ENCODE peak calls at places on chromosomes 1 and 21, in seven cellular contexts. R is T-cell; X is myocyte; L is effector memory CD8-positive, alpha-beta T cell; Z is NCI-H1417; E is stimulated activated CD4-positive, alpha-beta T cell treated with anti-CD3 and anti-CD28 coated beads, Interleukin-1b, Interleukin-23, amount 100 ng/mL, for 24 hours; P is stimulated activated CD8-positive, alpha-beta memory T cell treated with anti-CD3 and anti-CD28 coated beads, Interleukin-15, amount 100 ng/mL, for 24 hours. T is an unnamed sample.

GRCh38 chr1:3522564-3523270 is 68.3 kb downstream of the ARHGEF16 start:
- DNase-seq in X (no peak), P (no peak), R (no peak), Z (no peak), E (no peak), L (no peak), T (no peak)

GRCh38 chr1:108560430-108561144 is 687 bp downstream of the EEIG2 start:
- DNase-seq in Z (peak; percentile 90), X (peak; percentile 35), E (no peak), P (no peak), R (no peak), L (peak; percentile 30), T (no peak)

GRCh38 chr21:31879911-31880310 is 7.1 kb downstream of the HUNK start:
- DNase-seq in X (no peak), Z (no peak), R (no peak), P (no peak), E (no peak), L (no peak), T (no peak)

GRCh38 chr1:184691719-184692324 is 62.8 kb downstream of the EDEM3 start:
- DNase-seq in R (no peak), E (no peak), X (peak; percentile 71), L (no peak), P (no peak), Z (peak; percentile 67), T (no peak)

GRCh38 chr1:8540971-8541370 is 223.1 kb downstream of the SLC45A1 start:
- DNase-seq in X (no peak), L (no peak), P (no peak), E (no peak), R (no peak), Z (no peak), T (no peak)

GRCh38 chr1:20678599-20678998 is 17.4 kb upstream of the DDOST start:
- DNase-seq in L (no peak), E (no peak), R (no peak), P (no peak), X (no peak), Z (no peak), T (no peak)

GRCh38 chr1:235024045-235024439 is 104.6 kb downstream of the TOMM20 start:
- DNase-seq in Z (no peak), X (no peak), P (no peak), L (no peak), R (no peak), E (no peak), T (no peak)

GRCh38 chr1:233381806-233382205 is 54.3 kb downstream of the MAP3K21 start:
- DNase-seq in P (no peak), Z (no peak), E (no peak), X (no peak), L (no peak), R (no peak), T (no peak)

GRCh38 chr1:110412576-110412975 is 5.1 kb upstream of the LAMTOR5 start:
- DNase-seq in E (peak; percentile 34), X (peak; percentile 78), P (peak; percentile 17), R (peak; percentile 8), L (peak; percentile 52), Z (peak; percentile 66), T (peak; percentile 30)

GRCh38 chr1:211764701-211765100 is 65.9 kb downstream of the LPGAT1 start:
- DNase-seq in Z (no peak), P (no peak), X (no peak), L (no peak), R (no peak), E (no peak), T (no peak)

GRCh38 chr1:37305841-37306240 is 168.5 kb upstream of the ZC3H12A start:
- DNase-seq in R (no peak), P (no peak), L (no peak), Z (peak; percentile 53), X (no peak), E (no peak), T (no peak)

GRCh38 chr1:61853545-61853944 is 111.3 kb downstream of the PATJ start:
- DNase-seq in R (no peak), Z (peak; percentile 10), P (no peak), E (no peak), X (peak; percentile 34), L (no peak), T (no peak)

GRCh38 chr1:172976222-172977041 is 74.3 kb downstream of the TNFSF18 start:
- DNase-seq in E (no peak), L (no peak), R (no peak), P (no peak), X (peak; percentile 58), Z (no peak), T (no peak)

GRCh38 chr1:61332796-61333195 is 250.4 kb downstream of the NFIA start:
- DNase-seq in E (no peak), R (no peak), L (no peak), P (no peak), Z (no peak), X (no peak), T (no peak)

GRCh38 chr1:54301494-54301893 is 101.5 kb downstream of the MRPL37 start:
- DNase-seq in L (no peak), P (no peak), Z (peak; percentile 68), E (no peak), X (no peak), R (no peak), T (no peak)

GRCh38 chr1:110897685-110898084 is 24.7 kb downstream of the CD53 start:
- DNase-seq in E (no peak), X (no peak), P (no peak), R (no peak), Z (no peak), L (no peak), T (no peak)

GRCh38 chr1:171017431-171017830 is 73.3 kb upstream of the FMO3 start:
- DNase-seq in P (no peak), X (peak; percentile 83), R (no peak), E (no peak), Z (peak; percentile 41), L (no peak), T (no peak)

GRCh38 chr1:38872401-38873026 is 634 bp downstream of the MYCBP start:
- DNase-seq in Z (no peak), L (peak; percentile 12), X (peak; percentile 65), R (no peak), P (no peak), E (no peak), T (no peak)

GRCh38 chr1:117702654-117703053 is 96.8 kb downstream of the TENT5C start:
- DNase-seq in R (no peak), E (no peak), P (no peak), X (no peak), Z (no peak), L (no peak), T (no peak)

GRCh38 chr1:19068639-19069276 is 112.3 kb upstream of the IFFO2 start:
- DNase-seq in X (no peak), P (no peak), Z (no peak), R (no peak), E (no peak), L (no peak), T (no peak)

GRCh38 chr1:187842406-187843165 is 1013.8 kb downstream of the PLA2G4A start:
- DNase-seq in P (no peak), R (no peak), L (no peak), Z (no peak), X (no peak), E (no peak), T (no peak)

GRCh38 chr1:160400646-160401486 is 502 bp downstream of the VANGL2 start:
- DNase-seq in Z (peak; percentile 82), L (no peak), P (no peak), R (no peak), X (no peak), E (no peak), T (no peak)

GRCh38 chr1:110344152-110344551 is 5.0 kb downstream of the RBM15 start:
- DNase-seq in Z (no peak), X (no peak), R (no peak), E (no peak), P (no peak), L (no peak), T (no peak)

GRCh38 chr1:92481598-92482403 is 4.9 kb downstream of the GFI1 start:
- DNase-seq in Z (no peak), R (no peak), L (no peak), P (no peak), E (no peak), X (peak; percentile 15), T (no peak)

GRCh38 chr1:40064797-40065492 is 24.4 kb downstream of the CAP1 start:
- DNase-seq in R (no peak), Z (no peak), P (no peak), L (no peak), E (no peak), X (no peak), T (no peak)

GRCh38 chr1:223706077-223706988 is 6.0 kb upstream of the CAPN2 start:
- DNase-seq in L (no peak), P (no peak), E (no peak), R (no peak), Z (peak; percentile 38), X (peak; percentile 96), T (no peak)

GRCh38 chr1:66335859-66336640 is 197.9 kb upstream of the SGIP1 start:
- DNase-seq in E (peak; percentile 36), P (no peak), L (peak; percentile 72), Z (no peak), X (peak; percentile 47), R (peak; percentile 69), T (no peak)

GRCh38 chr1:207919523-207920210 is 8.7 kb upstream of the CD34 start:
- DNase-seq in E (no peak), R (no peak), Z (no peak), L (no peak), X (no peak), P (no peak), T (no peak)

GRCh38 chr21:41235214-41235613 is 67.3 kb downstream of the BACE2 start:
- DNase-seq in X (no peak), P (no peak), Z (peak; percentile 9), R (no peak), E (no peak), L (no peak), T (no peak)

GRCh38 chr1:53369761-53370160 is 41.9 kb upstream of the LRP8 start:
- DNase-seq in L (no peak), R (no peak), E (no peak), Z (no peak), X (no peak), P (no peak), T (no peak)

GRCh38 chr1:8562881-8563865 is 245.3 kb downstream of the SLC45A1 start:
- DNase-seq in Z (no peak), E (no peak), R (no peak), X (no peak), L (no peak), P (no peak), T (no peak)

GRCh38 chr1:11151134-11151533 is 38.0 kb upstream of the ANGPTL7 start:
- DNase-seq in R (no peak), E (no peak), L (no peak), Z (no peak), P (no peak), X (no peak), T (no peak)

GRCh38 chr1:178093958-178094751 is at the start of gene RASAL2:
- DNase-seq in E (no peak), X (peak; percentile 80), Z (peak; percentile 93), L (no peak), R (no peak), P (no peak), T (no peak)

GRCh38 chr1:111758373-111758772 is 2.7 kb downstream of the DDX20 start:
- DNase-seq in R (no peak), X (no peak), P (no peak), Z (peak; percentile 4), L (no peak), E (no peak), T (no peak)

GRCh38 chr1:156705918-156706646 is 699 bp upstream of the CRABP2 start:
- DNase-seq in X (peak; percentile 55), P (peak; percentile 57), R (peak; percentile 42), L (peak; percentile 63), E (peak; percentile 64), Z (peak; percentile 80), T (no peak)

GRCh38 chr1:76503100-76503499 is 364.2 kb upstream of the ST6GALNAC5 start:
- DNase-seq in Z (no peak), E (no peak), L (no peak), R (no peak), P (no peak), X (no peak), T (no peak)

GRCh38 chr1:17113973-17114372 is 5.3 kb downstream of the PADI2 start:
- DNase-seq in Z (no peak), R (no peak), L (no peak), P (no peak), X (peak; percentile 85), E (no peak), T (no peak)

GRCh38 chr1:8598783-8599182 is 218.7 kb downstream of the RERE start:
- DNase-seq in P (no peak), L (no peak), E (no peak), X (no peak), Z (no peak), R (no peak), T (no peak)

T was measured in non-pigmented ciliary epithelial cell.